ENCODE peak calls at places on chromosome 17, in eight cellular contexts. H is MM.1S, W is GM23248, U is GM23338, J is neural progenitor cell, C is SK-N-SH, Z is HCT116, N is PC-3. E is an unnamed sample.

GRCh38 chr17:73394523-73395450 is 83.0 kb upstream of the CDC42EP4 start:
- DNase-seq in J (no peak), H (no peak), C (no peak), W (no peak), U (no peak), Z (no peak), N (no peak), E (no peak)

GRCh38 chr17:73874008-73874407 is 229.8 kb upstream of the SDK2 start:
- DNase-seq in J (no peak), U (no peak), C (no peak), W (no peak), H (no peak), N (no peak), Z (no peak), E (no peak)

GRCh38 chr17:79835953-79836951 is 3.0 kb downstream of the CBX4 start:
- DNase-seq in C (no peak), H (no peak), J (peak; percentile 93), N (peak; percentile 35), U (peak; percentile 99), Z (peak; percentile 42), W (no peak), E (peak; percentile 69)

GRCh38 chr17:73956595-73957465 is 246.6 kb upstream of the RPL38 start:
- DNase-seq in W (peak; percentile 50), J (peak; percentile 90), Z (peak; percentile 49), U (peak; percentile 95), H (peak; percentile 9), N (peak; percentile 66), C (peak; percentile 89), E (peak; percentile 68)

GRCh38 chr17:2885751-2886150 is 89.5 kb downstream of the RAP1GAP2 start:
- DNase-seq in H (no peak), N (no peak), U (no peak), Z (no peak), W (no peak), J (no peak), C (peak; percentile 67), E (no peak)

GRCh38 chr17:45273551-45273957 is 11.7 kb upstream of the SPATA32 start:
- DNase-seq in N (no peak), H (no peak), Z (no peak), C (no peak), W (peak; percentile 33), U (no peak), J (no peak), E (no peak)

GRCh38 chr17:27256225-27257030 is 37.5 kb upstream of the WSB1 start:
- DNase-seq in Z (no peak), W (peak; percentile 81), U (no peak), J (no peak), H (no peak), N (peak; percentile 77), C (no peak), E (no peak)

GRCh38 chr17:58215685-58216084 is 3.4 kb downstream of the MKS1 start:
- DNase-seq in Z (no peak), H (no peak), J (no peak), W (no peak), C (peak; percentile 22), N (peak; percentile 47), U (no peak), E (peak; percentile 20)

GRCh38 chr17:50290074-50290702 is 15.9 kb downstream of the TMEM92 start:
- DNase-seq in U (no peak), N (peak; percentile 98), J (no peak), Z (peak; percentile 29), C (no peak), H (no peak), W (peak; percentile 99), E (no peak)

GRCh38 chr17:81253358-81254131 is 14.4 kb downstream of the NDUFAF8 start:
- DNase-seq in Z (no peak), W (peak; percentile 42), U (no peak), H (no peak), N (peak; percentile 44), C (peak; percentile 92), J (peak; percentile 51), E (peak; percentile 63)

GRCh38 chr17:17781591-17782424 is 55.0 kb downstream of the SREBF1 start:
- DNase-seq in Z (no peak), W (peak; percentile 69), U (peak; percentile 79), C (peak; percentile 81), J (peak; percentile 78), N (peak; percentile 45), H (no peak), E (no peak)

GRCh38 chr17:21017861-21018260 is 24.9 kb downstream of the USP22 start:
- DNase-seq in N (no peak), W (no peak), U (no peak), Z (no peak), C (no peak), H (no peak), J (no peak), E (no peak)

GRCh38 chr17:82642022-82642421 is 6.2 kb downstream of the WDR45B start:
- DNase-seq in C (no peak), J (no peak), H (no peak), W (no peak), N (no peak), U (no peak), Z (no peak), E (no peak)

GRCh38 chr17:2366747-2367494 is 29.6 kb downstream of the SGSM2 start:
- DNase-seq in C (no peak), J (peak; percentile 66), Z (no peak), W (no peak), H (no peak), U (peak; percentile 74), N (no peak), E (no peak)

GRCh38 chr17:59827721-59828477 is 64.8 kb downstream of the TUBD1 start:
- DNase-seq in N (peak; percentile 50), Z (no peak), C (peak; percentile 47), W (no peak), J (no peak), H (no peak), U (no peak), E (no peak)

GRCh38 chr17:33154869-33155455 is 138.1 kb downstream of the ASIC2 start:
- DNase-seq in U (peak; percentile 42), W (no peak), H (no peak), C (no peak), N (no peak), Z (no peak), J (no peak), E (no peak)

GRCh38 chr17:38874505-38875419 is 4.9 kb downstream of the LASP1 start:
- DNase-seq in W (peak; percentile 66), C (no peak), N (no peak), U (no peak), Z (no peak), H (no peak), J (no peak), E (no peak)

GRCh38 chr17:77229786-77230435 is 89.1 kb downstream of the SEC14L1 start:
- DNase-seq in Z (no peak), H (no peak), W (no peak), J (no peak), C (no peak), U (no peak), N (no peak), E (no peak)

GRCh38 chr17:64596439-64596838 is 65.7 kb downstream of the SMURF2 start:
- DNase-seq in U (no peak), W (no peak), H (no peak), Z (no peak), N (no peak), J (no peak), C (no peak), E (no peak)
- H4K20me1 ChIP-seq in U (no peaks in the 10 kb centered on the region), W (peaks cover 30% of the 10 kb centered on the region), H (no peaks in the 10 kb centered on the region), Z (peaks cover 23% of the 10 kb centered on the region), N (peaks cover 25% of the 10 kb centered on the region), J (no peaks in the 10 kb centered on the region), C (peaks cover 79% of the 10 kb centered on the region), E (no peaks in the 10 kb centered on the region)

GRCh38 chr17:63772801-63773271 is 561 bp downstream of the CCDC47 start:
- DNase-seq in N (peak; percentile 30), J (peak; percentile 22), Z (no peak), H (peak; percentile 26), W (peak; percentile 49), C (peak; percentile 19), U (peak; percentile 9), E (peak; percentile 30)

GRCh38 chr17:63774141-63774981 is at the start of gene DDX42:
- DNase-seq in J (peak; percentile 95), U (peak; percentile 94), Z (no peak), H (no peak), C (peak; percentile 75), W (peak; percentile 79), N (peak; percentile 47), E (peak; percentile 69)

GRCh38 chr17:63775420-63775819 is 1.4 kb downstream of the DDX42 start:
- DNase-seq in U (peak; percentile 5), J (peak; percentile 10), N (peak; percentile 14), C (peak; percentile 20), W (peak; percentile 29), Z (no peak), H (no peak), E (no peak)

GRCh38 chr17:63773272-63774140 is at the start of gene CCDC47:
- DNase-seq in W (peak; percentile 99), J (peak; percentile 99), U (peak; percentile 100), Z (peak; percentile 100), N (peak; percentile 100), C (peak; percentile 100), H (peak; percentile 99), E (peak; percentile 99)

DNA sequence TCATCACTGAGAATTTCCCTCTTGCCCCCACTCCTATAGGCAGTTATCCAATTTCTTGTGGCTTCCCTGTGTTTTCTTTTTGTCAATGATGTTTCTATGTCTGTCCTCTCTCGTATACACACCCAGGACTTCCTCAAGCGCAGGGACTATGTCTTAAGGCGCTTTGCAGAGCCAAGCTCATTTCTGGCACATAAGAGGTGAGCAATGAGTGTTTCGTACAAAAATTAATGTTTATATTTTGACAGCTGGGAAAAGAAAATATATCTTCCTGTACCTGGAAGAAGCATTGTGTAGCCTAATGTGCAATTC is 966 bp downstream of the DDX42 start:
- DNase-seq in C (no peak), W (peak; percentile 52), H (peak; percentile 36), Z (no peak), N (peak; percentile 32), U (peak; percentile 8), J (peak; percentile 9), E (peak; percentile 49)
- H3K4me1 ChIP-seq in C (peaks cover 9% of the 10 kb centered on the region), W (peaks cover 37% of the 10 kb centered on the region), H (peaks cover 12% of the 10 kb centered on the region), Z (peaks cover 44% of the 10 kb centered on the region), N (peaks cover 47% of the 10 kb centered on the region), U (peaks cover 22% of the 10 kb centered on the region), J (peaks cover 8% of the 10 kb centered on the region), E (peaks cover 31% of the 10 kb centered on the region)

DNA sequence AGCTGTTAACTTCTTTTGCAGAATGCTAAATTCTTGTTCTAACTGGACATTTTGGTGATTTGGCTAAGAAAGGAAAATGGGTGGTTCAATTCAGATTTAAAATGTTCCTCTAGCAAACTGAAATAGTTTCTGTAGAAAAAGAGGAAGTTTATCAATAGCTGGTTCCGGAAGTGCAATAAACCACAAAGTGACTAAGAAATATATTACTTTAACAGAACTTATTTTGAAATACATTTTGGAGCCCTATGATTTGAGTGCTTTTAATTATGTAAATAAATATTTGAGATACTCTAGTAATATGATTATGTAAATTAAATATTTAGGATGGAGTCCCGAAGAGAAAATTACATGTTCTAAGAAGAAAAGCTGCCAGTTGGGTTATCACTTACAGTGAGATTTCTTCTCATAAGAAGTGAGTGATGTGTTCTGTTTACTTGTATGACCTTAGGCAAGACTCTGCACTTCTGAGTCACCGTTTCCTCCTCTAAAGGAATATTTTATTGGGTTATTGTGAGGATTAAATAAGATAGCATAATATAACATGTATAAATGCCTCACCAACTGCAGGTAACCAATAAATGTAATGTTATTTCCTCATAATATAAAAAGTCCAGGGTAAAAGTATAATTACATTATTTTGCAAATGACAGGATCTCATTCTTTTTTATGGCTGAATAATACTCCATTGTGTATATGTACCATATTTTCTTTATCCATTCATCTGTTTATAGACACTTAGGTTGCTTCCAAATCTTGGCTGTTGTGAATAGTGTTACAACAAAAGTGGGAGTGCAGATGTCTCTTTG is at the start of gene EVI2B:
- DNase-seq in J (no peak), C (no peak), Z (no peak), N (peak; percentile 82), U (no peak), W (peak; percentile 77), H (peak; percentile 75), E (peak; percentile 87)
- TF ChIP-seq EZH2phosphoT487 in J (no peak), C (no peak), Z (no peak), N (no peak), U (no peak), W (no peak), H (no peak), E (no peak)

GRCh38 chr17:1027044-1027443 is 30.1 kb downstream of the TIMM22 start:
- DNase-seq in C (no peak), Z (no peak), U (no peak), J (no peak), W (no peak), N (no peak), H (no peak), E (no peak)
- H4K20me1 ChIP-seq in C (peaks cover 20% of the 10 kb centered on the region), Z (no peaks in the 10 kb centered on the region), U (no peaks in the 10 kb centered on the region), J (peaks cover 30% of the 10 kb centered on the region), W (no peaks in the 10 kb centered on the region), N (no peaks in the 10 kb centered on the region), H (no peaks in the 10 kb centered on the region), E (no peaks in the 10 kb centered on the region)